ENCODE peak calls at places on chromosomes 4 and X, in eight cellular contexts. F, Y, W, P, Q, X, D and I are unnamed samples.

GRCh38 chrX:153763989-153764755 is at the start of gene PLXNB3:
- DNase-seq in D (peak; percentile 57), Y (peak; percentile 57), F (peak; percentile 50), P (peak; percentile 87), Q (peak; percentile 74), X (peak; percentile 38), W (peak; percentile 0), I (peak; percentile 29)

GRCh38 chr4:182922551-182923284 is 5.5 kb upstream of the DCTD start:
- DNase-seq in Y (no peak), X (no peak), W (no peak), D (no peak), F (no peak), P (no peak), Q (no peak), I (no peak)

GRCh38 chr4:54607521-54607920 is 50.2 kb upstream of the KIT start:
- DNase-seq in W (no peak), D (no peak), F (no peak), Y (no peak), Q (no peak), P (no peak), X (no peak), I (no peak)

GRCh38 chr4:177220376-177220775 is 89.3 kb upstream of the NEIL3 start:
- DNase-seq in F (no peak), Y (no peak), D (no peak), Q (no peak), X (no peak), W (no peak), P (no peak), I (no peak)

GRCh38 chr4:122450847-122451246 is 5.7 kb downstream of the IL2 start:
- DNase-seq in D (peak; percentile 1), P (no peak), X (no peak), W (no peak), F (peak; percentile 73), Y (peak; percentile 12), Q (peak; percentile 91), I (peak; percentile 3)

GRCh38 chr4:142961866-142962265 is 115.8 kb upstream of the INPP4B start:
- DNase-seq in F (no peak), X (no peak), Q (no peak), W (no peak), P (no peak), D (no peak), Y (no peak), I (peak; percentile 63)

GRCh38 chr4:136489101-136489500 is 1043.2 kb downstream of the PCDH18 start:
- DNase-seq in X (no peak), F (no peak), W (no peak), D (no peak), P (no peak), Y (no peak), Q (no peak), I (no peak)

GRCh38 chrX:15447985-15448639 is 45.0 kb downstream of the PIR start:
- DNase-seq in W (no peak), Q (no peak), P (no peak), D (no peak), Y (no peak), F (no peak), X (no peak), I (no peak)

GRCh38 chr4:13944095-13944501 is 316.6 kb upstream of the BOD1L1 start:
- DNase-seq in Q (no peak), P (no peak), F (no peak), D (no peak), W (no peak), Y (no peak), X (no peak), I (no peak)

GRCh38 chr4:98662619-98663225 is 4.3 kb upstream of the TSPAN5 start:
- DNase-seq in Y (no peak), F (no peak), P (no peak), Q (peak; percentile 75), W (no peak), X (no peak), D (no peak), I (no peak)

GRCh38 chr4:130026185-130026584 is 930.2 kb downstream of the C4orf33 start:
- DNase-seq in Q (peak; percentile 98), Y (no peak), X (no peak), P (no peak), W (no peak), F (no peak), D (no peak), I (no peak)

GRCh38 chrX:39438603-39439602 is 637.6 kb downstream of the MID1IP1 start:
- DNase-seq in X (no peak), P (no peak), Y (no peak), F (no peak), Q (peak; percentile 22), D (no peak), W (no peak), I (no peak)

GRCh38 chr4:128635141-128635911 is 174.2 kb upstream of the JADE1 start:
- DNase-seq in W (no peak), Q (no peak), F (no peak), P (no peak), Y (peak; percentile 41), X (no peak), D (peak; percentile 15), I (no peak)

GRCh38 chr4:173189117-173189693 is 20.6 kb downstream of the GALNT7 start:
- DNase-seq in Q (no peak), X (no peak), W (no peak), Y (no peak), P (no peak), D (no peak), F (no peak), I (no peak)

GRCh38 chrX:68838571-68838910 is 9.7 kb downstream of the EFNB1 start:
- DNase-seq in F (no peak), W (no peak), D (no peak), X (no peak), Q (no peak), Y (no peak), P (no peak), I (no peak)

GRCh38 chrX:63809158-63809557 is 24.1 kb upstream of the ARHGEF9 start:
- DNase-seq in X (no peak), F (no peak), Y (no peak), Q (no peak), W (no peak), D (no peak), P (no peak), I (no peak)

GRCh38 chrX:19758536-19758935 is 128.9 kb downstream of the SH3KBP1 start:
- DNase-seq in F (no peak), P (no peak), W (no peak), D (peak; percentile 26), X (no peak), Q (no peak), Y (no peak), I (peak; percentile 41)

DNA sequence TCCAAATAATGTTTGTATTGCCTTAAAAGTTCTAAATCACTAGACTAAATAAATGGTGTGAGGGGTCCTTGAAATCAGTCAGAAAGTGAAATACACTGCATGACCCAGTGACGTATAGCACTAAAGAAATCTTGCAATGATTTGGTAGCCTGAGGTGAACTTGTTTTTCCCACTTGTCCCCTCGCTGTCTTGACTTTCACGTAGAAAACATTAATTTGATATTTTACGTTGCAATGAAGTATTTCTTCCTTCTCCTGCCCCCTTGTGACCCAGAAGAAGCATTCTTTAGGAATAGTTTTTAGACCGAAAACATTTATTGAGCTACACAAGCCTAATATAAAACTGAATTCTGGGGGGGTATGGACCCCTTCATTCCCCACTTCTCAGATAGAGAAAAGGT is 3.7 kb downstream of the KLB start:
- DNase-seq in Y (no peak), W (no peak), F (no peak), D (no peak), P (no peak), Q (no peak), X (no peak), I (no peak)
- TF ChIP-seq REST in Y (no peak), W (no peak), F (no peak), D (no peak), P (no peak), Q (no peak), X (no peak), I (no peak)

DNA sequence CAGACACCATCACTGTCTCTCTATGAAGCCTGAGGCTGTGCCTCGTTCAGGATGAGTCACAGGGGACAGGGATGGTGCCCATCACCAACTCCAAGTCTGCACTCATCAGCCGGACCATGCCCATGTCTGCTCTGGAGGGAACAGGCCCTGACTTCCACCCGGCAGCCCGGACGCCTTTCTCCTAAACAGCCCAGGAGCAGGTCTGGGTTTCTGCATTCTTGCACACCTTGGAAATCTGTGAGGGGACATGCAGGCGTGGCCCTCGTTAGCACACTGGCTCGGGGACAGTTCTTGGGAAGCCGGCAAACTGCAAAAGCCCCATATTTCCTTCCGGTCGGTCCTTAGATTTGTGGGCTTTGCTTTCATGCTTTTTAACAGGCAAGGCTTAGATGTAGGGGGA is 67.9 kb upstream of the AFAP1 start:
- DNase-seq in X (no peak), P (no peak), Y (no peak), D (no peak), Q (no peak), W (no peak), F (no peak), I (no peak)
- TF ChIP-seq POLR2AphosphoS5 in X (no peak), P (no peak), Y (no peak), D (no peak), Q (no peak), W (no peak), F (no peak), I (no peak)

GRCh38 chr4:86857341-86858052 is 8.3 kb upstream of the SLC10A6 start:
- DNase-seq in Y (no peak), Q (peak; percentile 76), D (no peak), X (no peak), P (no peak), W (no peak), F (no peak), I (no peak)

GRCh38 chr4:86856896-86857295 is 7.7 kb upstream of the SLC10A6 start:
- DNase-seq in F (no peak), Q (no peak), D (no peak), Y (no peak), X (no peak), W (no peak), P (no peak), I (no peak)

GRCh38 chr4:86853209-86853608 is 4.0 kb upstream of the SLC10A6 start:
- DNase-seq in Y (no peak), F (no peak), W (no peak), D (no peak), Q (no peak), P (no peak), X (no peak), I (no peak)

GRCh38 chr4:86855572-86855971 is 6.4 kb upstream of the SLC10A6 start:
- DNase-seq in Q (no peak), D (no peak), X (no peak), W (no peak), P (no peak), F (peak; percentile 18), Y (no peak), I (no peak)
- TF ChIP-seq CTCF in Q (no peak), D (no peak), X (no peak), W (no peak), P (no peak), F (no peak), Y (no peak), I (no peak)

DNA sequence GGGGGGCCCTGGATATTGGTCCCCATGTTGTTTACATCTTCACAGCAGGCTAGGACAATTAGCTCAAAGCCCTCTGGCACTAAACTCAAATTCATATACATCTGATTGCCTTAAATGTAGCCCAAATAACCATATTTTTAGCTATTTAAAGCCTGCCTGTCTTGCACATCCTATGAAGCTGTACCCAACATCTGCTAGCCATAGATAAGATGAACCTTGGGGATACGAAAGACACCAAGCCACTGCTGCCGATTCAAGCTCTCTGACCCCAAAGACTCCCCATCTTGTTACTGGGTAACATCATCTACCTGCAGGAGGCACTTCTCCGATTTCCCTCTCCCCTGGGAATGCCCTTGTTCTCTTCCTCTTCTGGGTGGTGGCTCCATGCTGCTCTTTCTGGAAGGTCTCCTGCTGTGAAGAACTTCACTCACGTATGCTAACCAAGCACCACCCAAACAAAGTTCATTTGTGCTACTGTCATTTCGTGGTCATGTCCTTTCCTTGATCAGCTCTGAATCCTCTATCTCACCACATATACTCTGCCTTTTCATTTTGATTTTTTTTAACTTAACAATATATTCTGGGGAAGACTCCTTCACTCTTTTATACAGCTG is 107.7 kb upstream of the ATXN3L start:
- DNase-seq in Q (no peak), W (no peak), P (no peak), X (no peak), Y (peak; percentile 9), F (no peak), D (no peak), I (no peak)
- TF ChIP-seq REST in Q (no peak), W (no peak), P (no peak), X (no peak), Y (no peak), F (no peak), D (no peak), I (no peak)